ENCODE peak calls at places on chromosomes 3 and 15, in nine cellular contexts. Z is naive thymus-derived CD4-positive, alpha-beta T cell; O is cardiac muscle cell; W is mammary epithelial cell; R is GM23338; K is upper lobe of right lung; G is heart left ventricle; I is left ventricle myocardium inferior; L is lower lobe of right lung. C is an unnamed sample.

GRCh38 chr3:40873934-40874699 is 325.2 kb upstream of the CTNNB1 start:
- DNase-seq in L (no peak), G (no peak), O (no peak), K (no peak), I (no peak), R (no peak), Z (no peak), W (no peak), C (no peak)

GRCh38 chr15:31483924-31484368 is 157.3 kb downstream of the KLF13 start:
- DNase-seq in G (no peak), L (no peak), I (no peak), W (no peak), R (peak), O (no peak), K (peak), Z (no peak), C (no peak)

GRCh38 chr3:66495633-66496032 is 5.2 kb downstream of the LRIG1 start:
- DNase-seq in K (no peak), O (peak), L (no peak), R (peak), Z (no peak), G (no peak), W (no peak), I (no peak), C (no peak)

GRCh38 chr15:91776104-91776503 is 77.4 kb upstream of the SLCO3A1 start:
- DNase-seq in G (no peak), W (no peak), K (no peak), Z (no peak), R (no peak), L (no peak), I (no peak), O (no peak), C (no peak)

GRCh38 chr3:33395900-33396299 is 44.3 kb downstream of the UBP1 start:
- DNase-seq in Z (no peak), K (no peak), G (no peak), W (no peak), O (no peak), L (no peak), R (no peak), I (no peak), C (no peak)

GRCh38 chr15:25498835-25499234 is 60.0 kb upstream of the UBE3A start:
- DNase-seq in G (no peak), K (no peak), I (no peak), W (no peak), O (no peak), R (no peak), Z (no peak), L (no peak), C (no peak)

GRCh38 chr3:196322-197153 is at the start of gene CHL1:
- DNase-seq in Z (no peak), K (peak), W (no peak), O (peak), I (no peak), R (peak), G (no peak), L (peak), C (no peak)

GRCh38 chr3:123765475-123766166 is 118.5 kb downstream of the MYLK start:
- DNase-seq in R (no peak), G (no peak), K (no peak), Z (no peak), W (no peak), I (no peak), O (no peak), L (no peak), C (no peak)

GRCh38 chr15:56733131-56734012 is at the start of gene ZNF280D:
- DNase-seq in I (peak), L (peak), G (peak), R (peak), O (peak), W (peak), K (peak), Z (peak), C (peak)

GRCh38 chr3:41975421-41976103 is 13.7 kb upstream of the ULK4 start:
- DNase-seq in Z (no peak), R (no peak), G (no peak), O (no peak), W (no peak), L (no peak), I (no peak), K (no peak), C (no peak)

GRCh38 chr15:84034831-84035753 is 200.5 kb upstream of the GOLGA6L4 start:
- DNase-seq in O (peak), K (no peak), I (no peak), W (peak), R (peak), L (no peak), G (no peak), Z (no peak), C (no peak)

GRCh38 chr3:46860381-46861292 is 2.6 kb downstream of the MYL3 start:
- DNase-seq in L (peak), O (peak), W (no peak), G (peak), R (peak), K (peak), I (peak), Z (no peak), C (no peak)

GRCh38 chr3:87413821-87414220 is 137.4 kb upstream of the POU1F1 start:
- DNase-seq in G (no peak), W (no peak), O (no peak), I (no peak), Z (no peak), K (no peak), R (no peak), L (no peak), C (no peak)

GRCh38 chr3:178159691-178160090 is 376.5 kb upstream of the KCNMB2 start:
- DNase-seq in L (no peak), I (no peak), W (no peak), K (no peak), Z (no peak), O (no peak), R (peak), G (no peak), C (no peak)

GRCh38 chr15:47887181-47887580 is 169.9 kb downstream of the SEMA6D start:
- DNase-seq in R (no peak), K (no peak), Z (no peak), G (no peak), L (no peak), O (no peak), W (no peak), I (no peak), C (no peak)

GRCh38 chr3:126498936-126499335 is 18.6 kb downstream of the UROC1 start:
- DNase-seq in R (peak), I (no peak), G (peak), O (no peak), K (no peak), L (no peak), Z (no peak), W (no peak), C (no peak)

GRCh38 chr3:66537735-66538134 is 36.9 kb upstream of the LRIG1 start:
- DNase-seq in I (no peak), O (no peak), K (no peak), Z (no peak), W (no peak), G (no peak), L (no peak), R (no peak), C (no peak)

GRCh38 chr3:72255736-72256559 is 471.0 kb upstream of the PROK2 start:
- DNase-seq in G (no peak), W (peak), Z (no peak), R (peak), O (peak), K (peak), I (peak), L (peak), C (peak)

GRCh38 chr3:29240248-29240647 is 40.6 kb upstream of the RBMS3 start:
- DNase-seq in K (no peak), W (peak), O (no peak), Z (no peak), L (no peak), I (no peak), R (peak), G (no peak), C (no peak)

GRCh38 chr3:56970401-56971002 is 90.0 kb upstream of the SPATA12 start:
- DNase-seq in G (no peak), L (no peak), O (no peak), I (no peak), K (no peak), W (no peak), R (no peak), Z (no peak), C (no peak)

GRCh38 chr15:67691450-67691849 is 133.9 kb upstream of the SKOR1 start:
- DNase-seq in Z (no peak), K (no peak), W (no peak), I (no peak), G (no peak), O (no peak), R (peak), L (no peak), C (no peak)

GRCh38 chr3:23036728-23037127 is 166.4 kb upstream of the UBE2E2 start:
- DNase-seq in R (no peak), K (no peak), I (no peak), O (no peak), L (no peak), W (no peak), G (no peak), Z (no peak), C (no peak)

GRCh38 chr15:90143176-90143655 is 40.9 kb upstream of the IDH2 start:
- DNase-seq in L (peak), I (peak), W (peak), Z (peak), R (peak), G (peak), O (peak), K (peak), C (peak)
- H3K27ac ChIP-seq in L (no peak), I (peak), W (no peak), Z (no peak), R (no peak), G (peak), O (peak), K (no peak), C (no peak)

DNA sequence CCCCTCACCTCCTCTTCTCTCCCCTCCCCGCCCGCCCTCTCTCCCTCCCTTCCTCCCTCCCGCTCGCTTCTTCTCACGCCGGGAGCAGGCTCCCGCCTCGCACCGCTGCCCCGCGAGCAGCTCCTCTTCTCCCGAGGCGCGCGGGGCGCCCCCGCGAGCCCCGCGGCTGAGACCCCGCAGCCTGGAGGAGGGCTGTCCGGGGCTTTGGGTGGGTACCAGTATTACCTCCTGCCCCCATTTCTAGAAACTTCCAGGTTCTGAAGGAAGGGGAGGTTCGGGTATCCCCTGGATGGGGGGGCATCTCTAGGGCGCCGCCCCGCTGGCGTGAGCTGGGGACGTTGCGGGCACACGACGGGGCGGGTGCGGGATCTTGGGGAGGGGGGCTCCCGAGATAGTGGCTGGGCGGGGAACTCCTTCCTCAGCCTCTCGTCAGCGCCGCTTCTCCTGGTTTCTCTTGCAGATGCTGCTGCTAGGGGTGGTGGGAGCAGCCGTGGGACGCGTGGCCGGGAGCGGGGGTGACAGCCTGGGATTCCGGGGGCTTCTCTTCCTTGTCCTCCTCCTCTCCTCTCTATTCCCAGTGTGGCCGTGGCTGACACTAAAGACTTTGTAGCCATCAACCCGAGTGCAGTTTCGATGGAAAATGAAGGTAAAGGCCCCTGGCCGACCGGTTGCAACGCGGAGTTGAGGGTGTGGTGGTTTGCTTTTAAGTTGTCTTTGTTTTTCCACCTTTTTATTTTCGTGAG is 417 bp downstream of the ATP2C1 start:
- DNase-seq in I (peak), Z (peak), K (peak), O (peak), R (peak), W (no peak), G (peak), L (peak), C (no peak)
- H3K27ac ChIP-seq in I (peak), Z (peak), K (peak), O (peak), R (peak), W (peak), G (peak), L (peak), C (peak)

GRCh38 chr15:85689729-85690128 is 105.0 kb downstream of the KLHL25 start:
- DNase-seq in I (no peak), G (no peak), W (no peak), L (peak), R (peak), K (no peak), O (no peak), Z (peak), C (no peak)
- H3K27ac ChIP-seq in I (peak), G (peak), W (no peak), L (peak), R (peak), K (peak), O (peak), Z (peak), C (no peak)

DNA sequence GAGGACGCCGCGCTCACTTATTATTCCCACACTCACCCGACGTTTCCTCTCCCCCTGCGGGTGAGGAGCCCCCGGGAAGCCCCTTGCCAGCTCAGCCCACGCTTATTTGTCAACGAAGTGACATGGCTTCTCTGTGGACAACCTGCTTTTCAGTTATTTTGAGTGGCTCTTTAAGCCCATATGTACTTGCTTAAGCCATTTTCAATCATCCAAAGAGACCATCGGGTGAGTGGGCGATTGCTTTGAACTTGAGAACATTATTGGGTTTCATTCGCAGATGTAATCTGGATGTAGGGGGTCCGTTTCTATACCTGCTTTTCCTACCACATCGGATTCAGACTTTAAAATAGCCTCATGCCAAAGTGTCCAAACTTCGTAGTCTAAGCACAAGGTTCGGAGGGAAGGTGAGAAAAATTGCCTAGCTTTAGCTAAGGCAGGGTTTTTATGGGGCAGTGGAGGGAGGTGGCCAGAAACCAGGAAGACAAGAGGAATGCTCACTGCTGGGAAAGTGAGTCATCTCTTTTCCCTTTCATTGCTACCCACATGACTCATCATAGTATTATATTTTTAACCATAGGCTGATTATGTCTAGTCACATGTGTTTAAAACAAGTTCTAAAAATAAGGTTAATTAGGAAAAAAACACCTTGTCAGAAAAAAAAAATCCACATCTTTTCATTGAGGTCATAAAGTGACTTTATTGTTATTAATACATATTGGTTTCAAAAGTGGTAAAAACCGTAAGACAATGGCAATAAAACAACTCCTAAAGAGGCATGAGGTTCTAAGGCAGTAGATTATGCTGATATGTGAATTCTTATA is 773.1 kb upstream of the NR2F2 start:
- DNase-seq in G (no peak), W (peak), L (no peak), R (no peak), K (no peak), I (no peak), Z (no peak), O (no peak), C (peak)
- H3K27ac ChIP-seq in G (no peak), W (peak), L (no peak), R (no peak), K (no peak), I (no peak), Z (no peak), O (no peak), C (peak)

DNA sequence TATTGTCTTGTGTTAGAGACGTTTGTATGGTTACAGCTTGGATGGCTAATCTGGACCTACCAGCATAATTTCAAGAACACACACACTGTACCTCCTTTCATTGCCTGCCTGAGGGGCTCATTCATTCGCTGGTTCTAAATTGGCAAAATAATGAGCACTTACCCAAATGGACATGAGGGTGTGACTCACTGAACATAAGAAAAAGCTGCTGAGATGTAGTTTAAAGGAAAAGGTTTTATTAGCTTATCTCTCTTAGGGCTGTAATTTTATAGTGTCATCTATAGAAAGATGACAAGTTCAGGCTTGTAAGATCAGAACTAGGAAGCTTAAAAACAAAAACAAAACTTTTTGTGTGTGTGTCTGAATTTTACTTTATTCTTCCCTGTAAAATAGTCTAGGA is 120.7 kb upstream of the WNT7A start:
- DNase-seq in K (no peak), W (peak), I (no peak), O (no peak), Z (no peak), L (no peak), G (no peak), R (no peak), C (no peak)
- H3K27ac ChIP-seq in K (no peak), W (peak), I (no peak), O (no peak), Z (no peak), L (no peak), G (no peak), R (no peak), C (no peak)

GRCh38 chr3:71163216-71163918 is 420.2 kb downstream of the FOXP1 start:
- DNase-seq in L (no peak), I (no peak), O (no peak), W (no peak), Z (no peak), R (no peak), G (no peak), K (no peak), C (no peak)
- H3K27ac ChIP-seq in L (no peak), I (no peak), O (no peak), W (no peak), Z (no peak), R (peak), G (no peak), K (no peak), C (no peak)

DNA sequence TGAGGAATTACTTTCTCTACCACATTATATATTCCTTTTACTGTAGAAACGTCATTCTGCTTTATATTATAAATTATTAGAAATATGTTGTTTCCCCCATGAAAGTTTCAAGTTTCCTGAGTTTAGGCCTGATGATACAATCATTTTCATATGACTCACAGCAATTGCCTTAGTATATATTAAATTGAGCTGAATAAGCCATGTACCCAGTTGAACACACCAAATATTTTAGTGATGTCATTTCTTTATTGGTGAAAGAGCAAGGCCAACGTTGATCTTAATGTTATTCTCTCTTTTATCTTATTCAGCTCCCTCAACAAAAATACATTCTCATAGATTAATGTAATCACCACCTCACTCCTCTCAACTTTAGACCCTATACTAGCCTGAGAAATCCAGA is 30.8 kb downstream of the B3GNT5 start:
- DNase-seq in G (no peak), Z (no peak), K (no peak), L (no peak), O (no peak), I (no peak), W (no peak), R (no peak), C (no peak)
- H3K27ac ChIP-seq in G (no peak), Z (no peak), K (no peak), L (no peak), O (no peak), I (no peak), W (peak), R (no peak), C (peak)

DNA sequence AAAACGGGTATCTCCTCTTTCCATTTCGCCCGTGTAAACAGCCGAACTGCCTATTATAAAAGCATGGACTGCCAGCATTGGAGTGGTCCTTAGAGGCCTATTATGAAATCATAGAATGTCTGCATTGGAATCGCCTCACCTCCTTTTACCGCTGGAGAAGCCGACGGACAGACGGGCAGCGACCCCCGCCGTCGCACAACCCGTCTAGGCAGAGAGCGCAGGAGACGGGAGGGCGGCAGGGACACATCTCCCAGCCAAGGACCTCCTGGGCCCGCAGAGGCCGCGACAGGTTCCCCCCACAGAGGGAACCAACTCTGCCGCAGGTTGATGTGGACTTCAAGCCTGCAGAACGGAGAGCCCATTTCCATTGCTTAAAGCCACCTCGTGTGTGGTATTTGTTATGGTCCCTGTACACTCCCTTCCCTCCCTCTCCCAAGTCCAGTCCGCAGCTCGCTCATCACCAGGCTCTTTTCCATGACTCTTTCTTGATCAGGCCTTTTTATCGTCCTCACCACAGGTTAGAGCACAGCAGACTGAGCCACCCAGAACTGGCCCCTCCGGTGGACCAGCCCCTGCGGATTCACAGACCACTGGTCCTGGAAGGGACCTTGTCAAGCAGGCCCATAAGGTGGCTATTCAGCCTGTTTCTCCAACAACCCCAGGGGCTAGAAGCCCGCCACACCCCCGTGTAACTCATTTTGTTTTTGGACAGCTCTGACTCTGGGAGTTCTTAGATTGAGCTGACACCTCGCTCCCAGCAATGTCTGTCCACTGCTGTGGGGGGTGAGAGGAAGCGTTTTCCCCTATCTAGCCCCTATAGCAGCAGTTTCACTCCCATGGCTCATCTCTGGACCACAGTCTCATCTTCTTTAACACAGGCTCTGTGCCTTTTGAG is 764 bp upstream of the PPP1R2 start:
- DNase-seq in G (no peak), I (no peak), L (peak), O (no peak), W (no peak), R (peak), K (no peak), Z (no peak), C (peak)
- H3K27ac ChIP-seq in G (peak), I (peak), L (peak), O (no peak), W (peak), R (no peak), K (peak), Z (peak), C (no peak)

C was measured in PC-9.